ENCODE peak calls at places on chromosomes 11 and 22, in four cellular contexts. S is A549, T is GM12878, Q is HepG2. W is an unnamed sample.
A peak's percentile ranks its signal among the peaks of the same experiment; 100 is the strongest.

GRCh38 chr11:109023029-109023428 is 358.2 kb downstream of the DDX10 start:
- DNase-seq in S (no peak), T (no peak), Q (no peak), W (no peak)

GRCh38 chr11:123560001-123560400 is 94.4 kb downstream of the SCN3B start:
- DNase-seq in S (no peak), T (no peak), Q (no peak), W (no peak)

GRCh38 chr11:44032304-44033085 is 15.3 kb upstream of the ACCSL start:
- DNase-seq in S (no peak), T (no peak), Q (no peak), W (no peak)

GRCh38 chr22:46663436-46664100 is 43.4 kb downstream of the GRAMD4 start:
- DNase-seq in S (no peak), T (no peak), Q (no peak), W (no peak)

GRCh38 chr11:76276046-76276772 is 69.9 kb upstream of the WNT11 start:
- DNase-seq in S (no peak), T (no peak), Q (no peak), W (no peak)

GRCh38 chr11:39442177-39442576 is 2017.3 kb downstream of the LRRC4C start:
- DNase-seq in S (no peak), T (no peak), Q (no peak), W (no peak)

GRCh38 chr22:46769191-46769675 is 6.8 kb downstream of the TBC1D22A start:
- DNase-seq in S (no peak), T (no peak), Q (no peak), W (no peak)

GRCh38 chr11:123338266-123338800 is 91.7 kb upstream of the GRAMD1B start:
- DNase-seq in S (no peak), T (no peak), Q (no peak), W (no peak)

GRCh38 chr22:45972091-45972867 is 4.7 kb downstream of the WNT7B start:
- DNase-seq in S (no peak), T (no peak), Q (no peak), W (no peak)

GRCh38 chr22:48376936-48377335 is 1450.7 kb downstream of the BRD1 start:
- DNase-seq in S (no peak), T (no peak), Q (no peak), W (no peak)
- TF ChIP-seq CHD4 in S (no peak), T (no peak), Q (no peak), W (no peak)

DNA sequence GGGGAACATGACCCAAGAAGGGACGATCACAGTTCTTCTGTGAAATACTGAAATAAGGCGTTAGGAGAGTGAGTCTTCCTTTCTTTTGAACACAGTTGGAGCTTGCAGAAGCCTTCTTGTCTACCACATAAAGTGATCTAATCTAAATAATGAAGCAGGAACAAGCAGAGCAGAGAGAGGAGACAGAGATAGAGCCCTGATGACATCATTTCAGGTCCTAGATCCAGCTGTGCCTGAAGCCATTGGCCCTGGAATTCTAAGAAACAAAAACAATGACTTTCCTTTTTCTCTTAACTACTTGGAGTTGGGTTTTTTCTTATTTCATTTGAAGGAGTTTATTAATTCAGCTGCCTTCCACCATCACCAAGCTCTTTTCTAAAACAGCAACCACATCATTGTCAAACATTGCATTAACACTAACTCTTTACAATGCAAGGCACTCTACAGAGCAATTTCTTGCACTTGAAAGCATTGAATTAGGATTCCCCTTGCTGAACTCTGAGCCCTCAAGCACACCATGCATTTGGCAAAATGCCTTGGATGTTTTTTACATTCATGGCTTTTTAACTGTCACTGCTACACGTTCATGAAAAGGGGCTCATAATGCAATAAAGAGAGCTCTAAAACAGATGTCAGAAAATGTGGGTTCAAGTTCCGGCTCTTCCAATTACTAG is 117.2 kb upstream of the TIMP3 start:
- DNase-seq in S (no peak), T (no peak), Q (no peak), W (no peak)
- TF ChIP-seq CHD4 in S (no peak), T (no peak), Q (no peak), W (no peak)

GRCh38 chr11:2690261-2690575 is 9.6 kb downstream of the KCNQ1OT1 start:
- DNase-seq in S (no peak), T (no peak), Q (no peak), W (no peak)
- TF ChIP-seq CHD4 in S (no peak), T (no peak), Q (no peak), W (no peak)

DNA sequence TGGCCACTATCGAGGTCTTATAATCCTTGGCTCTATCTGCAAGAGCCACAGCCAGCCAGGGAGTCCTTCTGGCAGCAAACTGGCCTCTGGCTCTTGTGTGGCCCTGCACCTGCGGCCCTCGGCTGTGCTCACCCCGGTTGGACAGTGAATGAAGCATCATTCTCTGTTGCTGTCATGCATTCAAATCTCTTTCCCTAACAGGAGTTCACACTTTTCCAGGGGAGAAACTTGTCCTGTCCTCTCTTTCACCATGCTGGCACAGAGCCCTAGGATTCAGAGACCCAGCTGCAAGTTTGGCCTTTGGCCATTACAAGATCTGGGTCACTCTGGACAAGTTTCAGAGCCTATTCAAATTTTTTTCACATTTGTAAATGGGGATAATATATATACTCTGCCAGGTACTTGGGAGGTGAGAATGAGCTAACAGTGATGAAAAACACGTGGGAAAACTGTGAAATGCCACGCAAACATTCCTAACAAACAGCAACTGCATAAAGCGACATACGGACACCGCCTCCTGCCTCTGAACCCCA is 34.2 kb downstream of the TMEM184B start:
- DNase-seq in S (no peak), T (no peak), Q (no peak), W (no peak)
- TF ChIP-seq CHD4 in S (no peak), T (no peak), Q (no peak), W (no peak)

DNA sequence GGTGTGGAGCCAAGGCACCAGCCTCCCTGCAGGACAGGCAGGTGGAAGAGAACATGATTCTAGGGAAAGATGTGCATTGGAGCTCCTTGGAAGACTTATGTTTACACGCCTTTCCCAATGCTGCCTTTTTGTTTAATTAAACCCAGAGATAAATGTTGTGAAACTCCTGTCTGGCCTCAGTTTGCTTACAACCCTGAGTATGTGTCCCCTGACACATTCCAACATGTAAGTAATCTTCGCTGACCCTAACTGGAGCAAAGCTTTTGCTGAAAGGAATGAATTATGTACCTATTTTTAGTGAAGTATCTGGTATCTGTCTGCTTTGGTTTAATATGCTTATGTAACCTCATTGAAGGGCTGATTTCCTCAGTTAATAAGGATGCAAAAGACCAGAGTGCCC is 56.7 kb downstream of the APIP start:
- DNase-seq in S (no peak), T (no peak), Q (no peak), W (no peak)
- TF ChIP-seq CHD4 in S (no peak), T (no peak), Q (no peak), W (no peak)

GRCh38 chr11:10539339-10539738 is 1.6 kb downstream of the RNF141 start:
- DNase-seq in S (peak; percentile 30), T (no peak), Q (peak; percentile 6), W (no peak)

GRCh38 chr11:10540915-10541591 is at the start of gene RNF141:
- DNase-seq in S (peak; percentile 84), T (peak; percentile 60), Q (peak; percentile 81), W (peak; percentile 95)

GRCh38 chr11:10538924-10539323 is 2.1 kb downstream of the RNF141 start:
- DNase-seq in S (no peak), T (no peak), Q (no peak), W (no peak)

GRCh38 chr11:10542776-10543175 is 1.8 kb upstream of the RNF141 start:
- DNase-seq in S (no peak), T (no peak), Q (no peak), W (no peak)

DNA sequence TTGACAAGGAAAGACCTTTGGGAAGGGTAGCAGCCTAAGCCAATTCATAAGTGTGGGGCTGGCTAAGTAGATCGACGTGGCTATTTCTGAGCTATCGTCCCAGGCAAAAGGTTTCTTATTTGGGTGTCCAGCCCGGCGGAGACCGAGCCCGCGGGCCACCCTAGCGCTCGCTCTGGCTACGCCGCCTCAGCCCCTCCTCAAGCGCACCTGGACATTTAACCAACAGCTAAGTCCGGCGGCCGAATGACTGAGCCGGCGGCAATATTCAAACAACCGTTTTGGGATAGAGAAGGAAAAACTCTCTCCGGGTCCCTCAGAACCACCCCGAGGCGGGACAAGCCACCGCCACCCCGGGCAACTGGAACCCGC is 457 bp downstream of the RNF141 start:
- DNase-seq in S (no peak), T (no peak), Q (peak; percentile 30), W (peak; percentile 63)
- TF ChIP-seq CHD4 in S (no peak), T (no peak), Q (no peak), W (no peak)

GRCh38 chr11:57468276-57468675 is 7.9 kb downstream of the RTN4RL2 start:
- DNase-seq in S (no peak), T (no peak), Q (no peak), W (no peak)
- TF ChIP-seq CHD4 in S (no peak), T (no peak), Q (no peak), W (no peak)

DNA sequence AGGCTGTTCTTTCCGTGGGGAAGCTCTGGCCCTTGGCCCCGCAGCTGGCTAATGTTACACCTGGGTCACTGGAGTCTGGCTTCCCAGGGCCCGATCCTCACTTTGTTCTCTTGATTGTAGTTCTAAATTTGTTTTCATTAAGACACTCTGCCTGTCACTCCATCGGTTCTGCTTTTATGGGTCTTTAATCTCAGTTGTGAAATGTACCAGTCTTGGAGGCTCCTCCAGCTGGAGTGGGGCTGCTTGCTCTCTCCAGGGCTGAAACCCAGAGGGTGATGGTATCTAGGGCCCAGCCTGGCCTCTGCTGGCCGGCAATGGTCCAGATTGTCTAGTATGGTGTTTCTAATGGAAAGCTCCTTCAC is 352.9 kb downstream of the TENM4 start:
- DNase-seq in S (no peak), T (no peak), Q (no peak), W (no peak)
- TF ChIP-seq CHD4 in S (no peak), T (no peak), Q (no peak), W (no peak)

W was measured in K562.